ENCODE peak calls at places on chromosomes 5 and 9, in ten cellular contexts. E is tibial nerve; T is EL; O is activated CD4-positive, alpha-beta T cell treated with anti-CD3 and anti-CD28 coated beads for 24 hours; D is colonic mucosa; G is cerebellar cortex; A is suprapubic skin; N is cardiac muscle cell; J is fibroblast of pulmonary artery; Q is midbrain. M is an unnamed sample.
A peak's percentile ranks its signal among the peaks of the same experiment; 100 is the strongest.

GRCh38 chr9:104992696-104993095 is 64.7 kb upstream of the ABCA1 start:
- DNase-seq in E (no peak), T (peak; percentile 46), O (no peak), D (no peak), G (peak; percentile 19), A (no peak), N (peak; percentile 19), J (peak; percentile 65), Q (no peak), M (peak; percentile 81)

GRCh38 chr5:151196556-151197290 is 27.2 kb downstream of the CCDC69 start:
- DNase-seq in E (no peak), T (no peak), O (no peak), D (no peak), G (no peak), A (no peak), N (no peak), J (no peak), Q (no peak), M (no peak)

GRCh38 chr9:114936566-114936965 is 6.2 kb upstream of the TNFSF8 start:
- DNase-seq in E (no peak), T (no peak), O (no peak), D (no peak), G (no peak), A (no peak), N (no peak), J (no peak), Q (no peak), M (peak; percentile 8)

GRCh38 chr5:16489322-16489791 is 23.8 kb upstream of the ZNF622 start:
- DNase-seq in E (peak; percentile 31), T (peak; percentile 50), O (no peak), D (no peak), G (peak; percentile 83), A (no peak), N (peak; percentile 61), J (peak; percentile 69), Q (peak; percentile 84), M (peak; percentile 35)

GRCh38 chr5:103605277-103605676 is 42.7 kb upstream of the NUDT12 start:
- DNase-seq in E (no peak), T (no peak), O (no peak), D (no peak), G (no peak), A (no peak), N (no peak), J (no peak), Q (no peak), M (no peak)

GRCh38 chr9:93164085-93164484 is 19.9 kb upstream of the WNK2 start:
- DNase-seq in E (no peak), T (no peak), O (no peak), D (no peak), G (no peak), A (no peak), N (no peak), J (no peak), Q (no peak), M (no peak)

GRCh38 chr5:116271432-116271831 is 186.6 kb downstream of the COMMD10 start:
- DNase-seq in E (no peak), T (peak; percentile 21), O (no peak), D (no peak), G (no peak), A (no peak), N (no peak), J (peak; percentile 39), Q (no peak), M (peak; percentile 3)

GRCh38 chr9:77751341-77752091 is 103.4 kb upstream of the GNA14 start:
- DNase-seq in E (peak; percentile 64), T (peak; percentile 81), O (peak; percentile 18), D (peak; percentile 57), G (peak; percentile 44), A (no peak), N (peak; percentile 65), J (peak; percentile 86), Q (peak; percentile 75), M (peak; percentile 54)

GRCh38 chr9:97807681-97808080 is 45.3 kb upstream of the FOXE1 start:
- DNase-seq in E (no peak), T (peak; percentile 48), O (no peak), D (no peak), G (no peak), A (no peak), N (no peak), J (no peak), Q (no peak), M (no peak)

GRCh38 chr9:132645306-132645705 is 24.5 kb downstream of the DDX31 start:
- DNase-seq in E (no peak), T (no peak), O (no peak), D (no peak), G (peak; percentile 51), A (no peak), N (no peak), J (no peak), Q (no peak), M (no peak)

GRCh38 chr5:23208959-23209431 is 298.4 kb upstream of the PRDM9 start:
- DNase-seq in E (no peak), T (peak; percentile 1), O (no peak), D (no peak), G (peak; percentile 26), A (no peak), N (peak; percentile 71), J (peak; percentile 72), Q (peak; percentile 32), M (peak; percentile 2)

GRCh38 chr9:87147803-87148202 is 200.5 kb upstream of the GAS1 start:
- DNase-seq in E (no peak), T (no peak), O (no peak), D (no peak), G (no peak), A (no peak), N (no peak), J (no peak), Q (no peak), M (no peak)

GRCh38 chr5:9545959-9546851 is at the start of gene SEMA5A:
- DNase-seq in E (peak; percentile 36), T (peak; percentile 80), O (no peak), D (peak; percentile 91), G (no peak), A (peak; percentile 81), N (peak; percentile 87), J (peak; percentile 64), Q (peak; percentile 49), M (peak; percentile 91)

GRCh38 chr9:94812343-94812742 is 85.8 kb downstream of the AOPEP start:
- DNase-seq in E (no peak), T (peak; percentile 82), O (no peak), D (no peak), G (no peak), A (no peak), N (no peak), J (peak; percentile 78), Q (no peak), M (peak; percentile 62)

GRCh38 chr9:93301291-93301811 is 117.4 kb downstream of the WNK2 start:
- DNase-seq in E (no peak), T (no peak), O (no peak), D (peak; percentile 18), G (no peak), A (peak; percentile 55), N (no peak), J (no peak), Q (no peak), M (no peak)

GRCh38 chr9:129665814-129666511 is 516 bp downstream of the PRRX2 start:
- DNase-seq in E (no peak), T (no peak), O (no peak), D (no peak), G (no peak), A (no peak), N (no peak), J (no peak), Q (no peak), M (peak; percentile 55)

GRCh38 chr5:117013280-117013877 is 438.8 kb upstream of the SEMA6A start:
- DNase-seq in E (no peak), T (no peak), O (no peak), D (no peak), G (no peak), A (no peak), N (no peak), J (no peak), Q (no peak), M (no peak)

M was measured in foreskin fibroblast.